ENCODE peak calls at places on chromosomes 5 and 9, in ten cellular contexts. V is GM06990; L is CD4-positive, alpha-beta T cell; S is HT1080; Y is GM12891; J is ecto neural progenitor cell; A is DND-41; K is GM04504; R is NCI-H774; X is nucleus accumbens. W is an unnamed sample.

GRCh38 chr5:16733597-16733996 is 116.8 kb upstream of the RETREG1 start:
- DNase-seq in V (no peak), L (no peak), S (no peak), Y (no peak), J (peak; percentile 78), A (no peak), K (no peak), R (no peak), X (peak; percentile 67), W (no peak)

GRCh38 chr5:35938518-35939227 is at the start of gene CAPSL:
- DNase-seq in V (no peak), L (no peak), S (no peak), Y (no peak), J (peak; percentile 65), A (peak; percentile 26), K (peak; percentile 46), R (peak; percentile 95), X (peak; percentile 49), W (peak; percentile 84)

GRCh38 chr5:134103397-134103796 is 11.1 kb upstream of the TCF7 start:
- DNase-seq in V (no peak), L (peak; percentile 62), S (no peak), Y (no peak), J (no peak), A (no peak), K (no peak), R (no peak), X (no peak), W (no peak)

GRCh38 chr5:112685929-112686328 is 51.8 kb upstream of the APC start:
- DNase-seq in V (no peak), L (no peak), S (no peak), Y (no peak), J (no peak), A (no peak), K (no peak), R (no peak), X (no peak), W (no peak)

GRCh38 chr9:21677834-21678233 is 124.6 kb upstream of the MTAP start:
- DNase-seq in V (no peak), L (no peak), S (peak; percentile 96), Y (no peak), J (no peak), A (no peak), K (no peak), R (peak; percentile 25), X (no peak), W (peak; percentile 62)

GRCh38 chr9:111965566-111966019 is 69.0 kb downstream of the UGCG start:
- DNase-seq in V (peak; percentile 48), L (no peak), S (peak; percentile 97), Y (no peak), J (no peak), A (no peak), K (peak; percentile 85), R (no peak), X (no peak), W (peak; percentile 92)

GRCh38 chr9:104608336-104608735 is 2.9 kb upstream of the OR13C2 start:
- DNase-seq in V (no peak), L (no peak), S (peak; percentile 4), Y (no peak), J (no peak), A (no peak), K (no peak), R (no peak), X (no peak), W (no peak)

GRCh38 chr5:44574626-44575025 is 185.4 kb upstream of the FGF10 start:
- DNase-seq in V (no peak), L (no peak), S (peak; percentile 6), Y (no peak), J (no peak), A (no peak), K (no peak), R (no peak), X (no peak), W (no peak)

GRCh38 chr9:4116091-4116581 is 183.7 kb downstream of the GLIS3 start:
- DNase-seq in V (no peak), L (no peak), S (no peak), Y (no peak), J (no peak), A (no peak), K (no peak), R (no peak), X (no peak), W (no peak)

GRCh38 chr9:123548749-123549545 is 192.9 kb downstream of the CRB2 start:
- DNase-seq in V (no peak), L (no peak), S (no peak), Y (no peak), J (no peak), A (no peak), K (no peak), R (no peak), X (peak; percentile 36), W (no peak)

GRCh38 chr5:166369326-166369725 is 1922.1 kb upstream of the WWC1 start:
- DNase-seq in V (no peak), L (no peak), S (no peak), Y (no peak), J (no peak), A (no peak), K (no peak), R (no peak), X (no peak), W (no peak)

GRCh38 chr5:1515311-1515920 is 8.3 kb downstream of the LPCAT1 start:
- DNase-seq in V (no peak), L (no peak), S (no peak), Y (no peak), J (peak; percentile 48), A (peak; percentile 14), K (no peak), R (no peak), X (no peak), W (no peak)

GRCh38 chr5:93017854-93018253 is 563.2 kb downstream of the NR2F1-AS1 start:
- DNase-seq in V (no peak), L (no peak), S (peak; percentile 65), Y (no peak), J (no peak), A (no peak), K (peak; percentile 28), R (no peak), X (no peak), W (peak; percentile 71)

GRCh38 chr9:101429736-101430135 is 5.8 kb downstream of the ALDOB start:
- DNase-seq in V (no peak), L (no peak), S (no peak), Y (no peak), J (no peak), A (no peak), K (no peak), R (no peak), X (no peak), W (no peak)

GRCh38 chr5:50501510-50502209 is 60.6 kb upstream of the EMB start:
- DNase-seq in V (peak; percentile 72), L (no peak), S (no peak), Y (no peak), J (no peak), A (peak; percentile 30), K (no peak), R (no peak), X (no peak), W (no peak)

GRCh38 chr5:149583394-149583793 is 2.1 kb downstream of the ARHGEF37 start:
- DNase-seq in V (no peak), L (no peak), S (no peak), Y (no peak), J (no peak), A (no peak), K (no peak), R (peak; percentile 41), X (peak; percentile 10), W (no peak)

GRCh38 chr5:7094626-7095025 is 301.3 kb upstream of the ADCY2 start:
- DNase-seq in V (no peak), L (no peak), S (peak; percentile 18), Y (no peak), J (no peak), A (peak; percentile 53), K (no peak), R (no peak), X (no peak), W (no peak)

GRCh38 chr9:110604101-110604710 is 24.7 kb upstream of the SVEP1 start:
- DNase-seq in V (no peak), L (no peak), S (peak; percentile 42), Y (no peak), J (no peak), A (no peak), K (no peak), R (no peak), X (no peak), W (no peak)